ENCODE peak calls at places on chromosome 6, in nine cellular contexts. M is right cardiac atrium; W is heart left ventricle; I is CD8-positive, alpha-beta T cell; J is heart right ventricle; Q is mesenchymal stem cell; U is fibroblast of lung; L is aorta; K is hepatocyte. P is an unnamed sample. For H3K27me3 and H3K4me1, the result is how much of the 10 kb centered on the place peaks cover.

GRCh38 chr6:28651161-28651560 is 125.5 kb downstream of the GPX5 start:
- DNase-seq in Q (peak), I (no peak), W (no peak), M (no peak), K (no peak), L (no peak), U (peak), J (no peak), P (no peak)

GRCh38 chr6:95280690-95281273 is 296.6 kb upstream of the MANEA start:
- DNase-seq in J (no peak), Q (peak), W (no peak), M (no peak), U (peak), I (no peak), L (no peak), K (peak), P (no peak)

GRCh38 chr6:53437557-53438202 is 88.9 kb upstream of the ELOVL5 start:
- DNase-seq in K (peak), Q (peak), I (no peak), U (peak), J (no peak), L (no peak), W (no peak), M (no peak), P (peak)

GRCh38 chr6:22838346-22838745 is 269.0 kb downstream of the HDGFL1 start:
- DNase-seq in M (no peak), W (no peak), K (no peak), L (no peak), U (peak), Q (peak), J (no peak), I (no peak), P (no peak)

GRCh38 chr6:156420172-156420993 is 356.8 kb upstream of the ARID1B start:
- DNase-seq in W (no peak), U (peak), Q (no peak), M (peak), J (no peak), K (no peak), I (no peak), L (no peak), P (no peak)

GRCh38 chr6:36957773-36958271 is 3.3 kb downstream of the PI16 start:
- DNase-seq in L (peak), W (no peak), M (peak), U (no peak), J (no peak), Q (no peak), K (no peak), I (no peak), P (no peak)

GRCh38 chr6:125746019-125746414 is 3.4 kb upstream of the HEY2 start:
- DNase-seq in M (no peak), L (no peak), U (no peak), Q (no peak), K (no peak), I (no peak), W (no peak), J (no peak), P (no peak)

GRCh38 chr6:11161031-11161966 is 49.8 kb upstream of the ERVFRD-1 start:
- DNase-seq in L (no peak), I (no peak), Q (peak), W (no peak), U (peak), K (no peak), J (no peak), M (no peak), P (no peak)

GRCh38 chr6:133408543-133408942 is 167.4 kb downstream of the EYA4 start:
- DNase-seq in J (no peak), W (no peak), U (peak), Q (peak), M (no peak), I (no peak), K (no peak), L (no peak), P (no peak)

GRCh38 chr6:4935981-4936680 is 67.7 kb downstream of the RPP40 start:
- DNase-seq in L (no peak), K (no peak), J (no peak), I (no peak), Q (no peak), M (no peak), W (no peak), U (no peak), P (no peak)

GRCh38 chr6:137793805-137794508 is 73.1 kb upstream of the TNFAIP3 start:
- DNase-seq in U (no peak), M (no peak), W (no peak), L (no peak), J (no peak), I (no peak), K (no peak), Q (no peak), P (no peak)

GRCh38 chr6:169110934-169111602 is 142.6 kb downstream of the THBS2 start:
- DNase-seq in I (no peak), W (no peak), K (no peak), L (no peak), Q (no peak), J (no peak), U (no peak), M (no peak), P (no peak)

GRCh38 chr6:42748241-42748898 is 2.5 kb upstream of the TBCC start:
- DNase-seq in I (no peak), L (peak), J (no peak), U (no peak), W (no peak), K (no peak), Q (no peak), M (no peak), P (no peak)

GRCh38 chr6:42441661-42442081 is 10.1 kb downstream of the TRERF1 start:
- DNase-seq in L (no peak), M (no peak), J (no peak), Q (peak), I (peak), K (peak), W (no peak), U (peak), P (no peak)

GRCh38 chr6:54813901-54814300 is 32.7 kb upstream of the FAM83B start:
- DNase-seq in I (no peak), U (peak), J (no peak), K (no peak), L (no peak), M (no peak), Q (peak), W (no peak), P (no peak)

GRCh38 chr6:43500921-43501320 is 9.2 kb downstream of the LRRC73 start:
- DNase-seq in U (no peak), L (no peak), M (no peak), I (no peak), J (no peak), K (no peak), W (no peak), Q (no peak), P (no peak)

GRCh38 chr6:138088307-138088744 is 18.9 kb downstream of the PERP start:
- DNase-seq in W (no peak), M (no peak), Q (peak), I (no peak), K (peak), J (no peak), L (no peak), U (peak), P (no peak)

GRCh38 chr6:43523282-43523681 is 6.4 kb downstream of the POLR1C start:
- DNase-seq in Q (no peak), I (no peak), M (no peak), J (no peak), K (no peak), U (no peak), L (no peak), W (no peak), P (no peak)

GRCh38 chr6:169571123-169571962 is 130.5 kb downstream of the WDR27 start:
- DNase-seq in M (no peak), U (peak), W (no peak), I (no peak), L (no peak), K (no peak), J (no peak), Q (peak), P (no peak)

GRCh38 chr6:144093236-144093635 is 2.1 kb downstream of the SF3B5 start:
- DNase-seq in U (no peak), I (no peak), J (no peak), L (no peak), K (no peak), M (no peak), W (no peak), Q (no peak), P (no peak)

GRCh38 chr6:72552938-72553337 is 68.9 kb upstream of the KCNQ5 start:
- DNase-seq in U (peak), W (no peak), L (no peak), Q (peak), M (no peak), I (no peak), J (no peak), K (no peak), P (no peak)

GRCh38 chr6:23006656-23007055 is 437.3 kb downstream of the HDGFL1 start:
- DNase-seq in U (no peak), M (no peak), K (no peak), W (no peak), J (no peak), L (no peak), I (no peak), Q (no peak), P (no peak)

GRCh38 chr6:33700391-33701050 is 11.0 kb downstream of the UQCC2 start:
- DNase-seq in I (peak), M (peak), J (peak), W (peak), Q (peak), K (peak), L (peak), U (peak), P (peak)

GRCh38 chr6:31744422-31744821 is 4.6 kb downstream of the MSH5 start:
- DNase-seq in M (no peak), W (no peak), U (no peak), K (no peak), Q (no peak), J (no peak), L (no peak), I (no peak), P (no peak)

GRCh38 chr6:138086573-138087196 is 20.5 kb downstream of the PERP start:
- DNase-seq in L (no peak), Q (peak), J (no peak), M (no peak), W (no peak), U (peak), I (no peak), K (peak), P (no peak)

GRCh38 chr6:3439961-3440360 is 16.9 kb downstream of the SLC22A23 start:
- DNase-seq in U (no peak), I (no peak), W (no peak), M (no peak), J (no peak), K (no peak), L (no peak), Q (no peak), P (no peak)

GRCh38 chr6:166494757-166495486 is 91.6 kb downstream of the RAMACL start:
- DNase-seq in L (no peak), W (peak), U (no peak), K (no peak), Q (no peak), I (no peak), M (no peak), J (no peak), P (no peak)

GRCh38 chr6:142856857-142857608 is 87.9 kb downstream of the HIVEP2 start:
- DNase-seq in L (no peak), J (no peak), M (no peak), K (no peak), I (peak), U (no peak), W (no peak), Q (no peak), P (no peak)

GRCh38 chr6:3039384-3039783 is 28.9 kb upstream of the RIPK1 start:
- DNase-seq in K (no peak), U (no peak), L (no peak), Q (no peak), W (no peak), M (no peak), J (no peak), I (no peak), P (no peak)

GRCh38 chr6:115539531-115539930 is 521.2 kb downstream of the FRK start:
- DNase-seq in L (no peak), J (no peak), K (no peak), Q (no peak), W (no peak), M (no peak), I (no peak), U (no peak), P (no peak)

GRCh38 chr6:47383360-47383759 is 73.7 kb upstream of the TNFRSF21 start:
- DNase-seq in L (no peak), U (no peak), M (no peak), W (no peak), I (no peak), J (no peak), K (no peak), Q (no peak), P (no peak)

GRCh38 chr6:97865612-97866011 is 582.6 kb upstream of the MMS22L start:
- DNase-seq in K (no peak), Q (no peak), U (no peak), W (no peak), J (no peak), I (no peak), M (no peak), L (no peak), P (no peak)

GRCh38 chr6:12196326-12196936 is 93.7 kb upstream of the EDN1 start:
- DNase-seq in L (no peak), I (no peak), U (peak), W (no peak), K (no peak), M (no peak), Q (peak), J (no peak), P (no peak)

GRCh38 chr6:161117329-161117707 is 125.7 kb downstream of the MAP3K4 start:
- DNase-seq in K (no peak), L (no peak), Q (no peak), U (no peak), J (no peak), M (no peak), W (no peak), I (no peak), P (no peak)

GRCh38 chr6:82875573-82876185 is 190.0 kb downstream of the UBE3D start:
- DNase-seq in K (no peak), W (no peak), U (peak), I (no peak), J (no peak), L (no peak), M (no peak), Q (peak), P (no peak)

GRCh38 chr6:15452182-15452941 is 206.5 kb downstream of the JARID2 start:
- DNase-seq in I (no peak), Q (no peak), M (no peak), J (no peak), L (no peak), K (no peak), U (no peak), W (no peak), P (no peak)
- H3K4me3 ChIP-seq in I (no peak), Q (no peak), M (no peak), J (no peak), L (no peak), K (no peak), U (no peak), W (no peak), P (no peak)

GRCh38 chr6:26211963-26212362 is 124.7 kb downstream of the HFE start:
- DNase-seq in L (no peak), K (no peak), J (no peak), W (no peak), M (no peak), U (no peak), Q (no peak), I (no peak), P (no peak)
- H3K27me3 ChIP-seq in L (under half), K (under half), J (under half), W (under half), M (under half), U (under half), Q (under half), I (under half), P (under half)

GRCh38 chr6:70110128-70111022 is 192.5 kb downstream of the COL9A1 start:
- DNase-seq in Q (no peak), M (no peak), L (no peak), J (no peak), W (no peak), U (peak), I (no peak), K (no peak), P (no peak)
- H3K4me1 ChIP-seq in Q (under half), M (under half), L (under half), J (under half), W (under half), U (under half), I (under half), K (under half), P (under half)

DNA sequence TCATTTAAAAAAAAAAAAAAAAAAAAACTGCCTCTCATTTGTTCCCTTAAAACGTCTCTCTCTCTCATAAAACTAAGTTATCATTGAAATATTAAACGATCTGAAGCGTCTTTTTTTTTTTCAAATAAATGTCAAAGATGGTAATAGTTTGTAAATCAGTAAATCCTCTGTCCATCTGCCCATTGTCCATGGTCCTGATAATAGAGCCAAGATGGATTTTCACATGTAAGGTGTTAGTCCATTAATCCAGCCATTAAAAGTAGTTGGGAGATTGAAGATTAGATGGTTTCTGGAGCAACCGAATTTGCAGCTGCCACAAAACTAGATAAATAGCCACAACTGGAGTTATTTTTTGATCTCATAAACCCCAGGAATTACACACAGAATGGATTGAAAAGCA is 145.8 kb upstream of the SNX9 start:
- DNase-seq in J (no peak), W (no peak), I (no peak), Q (no peak), L (no peak), U (no peak), K (no peak), M (no peak), P (no peak)
- H3K4me3 ChIP-seq in J (no peak), W (no peak), I (no peak), Q (no peak), L (no peak), U (no peak), K (no peak), M (no peak), P (no peak)

DNA sequence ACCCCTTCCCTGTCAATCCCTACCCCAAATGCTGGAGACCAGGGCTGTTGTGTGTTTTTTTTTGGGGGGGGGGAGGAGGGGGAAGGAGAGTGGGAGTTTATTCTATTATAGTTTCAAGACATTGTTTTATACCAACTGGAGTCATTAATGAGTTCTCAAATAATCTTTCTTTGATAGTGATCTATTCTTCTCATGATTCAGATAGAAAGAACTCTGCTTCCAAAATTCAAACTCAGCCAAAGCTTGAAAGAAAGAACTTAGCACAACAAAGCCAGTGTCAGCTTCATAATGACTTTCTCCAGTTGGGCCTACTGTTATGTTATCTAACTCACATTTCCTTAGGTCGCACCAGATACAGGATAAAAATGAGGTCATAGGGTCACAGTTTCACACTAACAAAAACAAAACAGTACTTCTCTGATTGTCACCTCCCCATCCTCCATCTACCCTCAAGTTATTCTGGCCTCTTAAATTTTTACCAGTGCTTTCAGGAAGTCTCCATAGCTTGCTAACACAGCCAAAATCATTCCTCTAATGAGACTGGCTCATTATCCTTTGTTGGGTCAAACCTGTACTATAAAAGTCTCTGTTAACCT is 19.0 kb upstream of the MAP3K7 start:
- DNase-seq in M (no peak), J (no peak), L (no peak), U (no peak), I (no peak), K (no peak), W (no peak), Q (no peak), P (no peak)
- H3K27me3 ChIP-seq in M (under half), J (under half), L (under half), U (under half), I (under half), K (under half), W (under half), Q (under half), P (under half)

GRCh38 chr6:158849899-158850806 is 31.0 kb upstream of the EZR start:
- DNase-seq in W (no peak), K (peak), M (no peak), J (no peak), U (peak), I (peak), Q (peak), L (no peak), P (no peak)
- H3K4me1 ChIP-seq in W (under half), K (under half), M (under half), J (under half), U (under half), I (half or more), Q (under half), L (under half), P (under half)

GRCh38 chr6:44789061-44789460 is 401.6 kb downstream of the CDC5L start:
- DNase-seq in Q (no peak), J (no peak), I (no peak), M (no peak), L (no peak), K (no peak), U (no peak), W (no peak), P (no peak)

GRCh38 chr6:44788387-44788981 is 401.0 kb downstream of the CDC5L start:
- DNase-seq in J (no peak), U (no peak), L (no peak), I (no peak), W (no peak), Q (peak), M (no peak), K (no peak), P (no peak)

GRCh38 chr6:44785123-44785522 is 397.6 kb downstream of the CDC5L start:
- DNase-seq in I (no peak), Q (no peak), K (no peak), J (no peak), W (no peak), L (no peak), U (no peak), M (no peak), P (no peak)

GRCh38 chr6:44789790-44790189 is 402.3 kb downstream of the CDC5L start:
- DNase-seq in I (no peak), Q (no peak), J (no peak), L (no peak), M (no peak), W (no peak), U (no peak), K (no peak), P (no peak)

DNA sequence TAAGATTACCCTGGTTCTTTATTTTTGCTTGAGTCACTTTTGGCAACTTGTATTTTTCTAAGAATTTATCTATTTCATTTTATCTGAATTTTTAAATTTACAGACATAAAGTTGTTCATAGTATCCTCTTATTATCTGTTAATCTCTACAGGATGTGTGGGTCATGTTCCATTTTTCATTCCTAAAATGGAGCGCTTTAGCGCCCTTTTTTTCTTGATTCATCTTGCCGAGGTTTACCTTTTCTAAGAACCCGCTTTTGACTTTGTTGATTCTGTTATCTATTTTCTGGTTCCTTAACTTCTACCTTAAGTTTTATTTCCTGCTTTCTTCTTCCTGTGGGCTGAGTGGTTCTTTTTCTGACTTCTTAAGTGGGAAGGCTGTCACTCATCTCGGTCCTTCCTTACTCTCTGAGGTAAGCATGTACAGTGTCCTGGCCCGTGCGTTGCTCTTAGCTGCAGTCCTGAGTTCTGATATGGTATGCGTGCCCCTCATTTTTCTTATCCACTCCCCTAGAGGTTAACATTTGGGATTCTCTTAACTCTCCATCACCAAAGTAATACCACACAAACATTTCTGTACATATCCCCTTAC is 399.8 kb downstream of the CDC5L start:
- DNase-seq in M (no peak), J (no peak), I (no peak), Q (no peak), L (no peak), U (no peak), W (no peak), K (no peak), P (no peak)
- H3K4me3 ChIP-seq in M (no peak), J (no peak), I (no peak), Q (no peak), L (no peak), U (no peak), W (no peak), K (no peak), P (no peak)

GRCh38 chr6:41375598-41376151 is 40.3 kb downstream of the NCR2 start:
- DNase-seq in L (no peak), J (no peak), I (no peak), K (no peak), M (no peak), Q (no peak), W (no peak), U (no peak), P (no peak)
- H3K27me3 ChIP-seq in L (under half), J (half or more), I (under half), K (half or more), M (under half), Q (half or more), W (half or more), U (half or more), P (under half)